ENCODE peak calls at places on chromosomes 5 and 9, in ten cellular contexts. L is cardiac fibroblast, O is astrocyte of the spinal cord, F is glutamatergic neuron, M is OCI-LY7, A is AG04450, H is esophagus squamous epithelium, K is nephron progenitor cell, Q is IMR-90, V is BJ. N is an unnamed sample.

GRCh38 chr9:136644343-136644592 is 18.4 kb upstream of the EGFL7 start:
- DNase-seq in L (no peak), O (peak), F (no peak), M (no peak), A (no peak), H (peak), K (no peak), Q (peak), V (no peak), N (peak)

GRCh38 chr9:81431662-81432061 is 257.7 kb downstream of the TLE1 start:
- DNase-seq in L (peak), O (peak), F (no peak), M (no peak), A (peak), H (no peak), K (no peak), Q (peak), V (peak), N (no peak)

GRCh38 chr5:89473196-89473595 is 590.2 kb upstream of the MEF2C start:
- DNase-seq in L (peak), O (peak), F (no peak), M (no peak), A (no peak), H (no peak), K (no peak), Q (no peak), V (no peak), N (no peak)

GRCh38 chr5:168404366-168404765 is 81.9 kb upstream of the RARS1 start:
- DNase-seq in L (peak), O (peak), F (no peak), M (no peak), A (peak), H (no peak), K (no peak), Q (peak), V (peak), N (no peak)

GRCh38 chr5:74895906-74896305 is 29.7 kb upstream of the FAM169A start:
- DNase-seq in L (peak), O (peak), F (no peak), M (no peak), A (peak), H (no peak), K (no peak), Q (peak), V (peak), N (no peak)

GRCh38 chr9:117414220-117414905 is 494 bp downstream of the ASTN2 start:
- DNase-seq in L (no peak), O (no peak), F (peak), M (no peak), A (no peak), H (no peak), K (peak), Q (no peak), V (no peak), N (peak)

GRCh38 chr5:18965893-18966292 is 1022.1 kb downstream of the CDH18 start:
- DNase-seq in L (no peak), O (no peak), F (no peak), M (no peak), A (no peak), H (no peak), K (no peak), Q (no peak), V (no peak), N (no peak)

GRCh38 chr5:172932313-172933017 is 26.8 kb upstream of the RPL26L1 start:
- DNase-seq in L (peak), O (peak), F (peak), M (peak), A (no peak), H (no peak), K (peak), Q (peak), V (no peak), N (peak)

GRCh38 chr5:109901628-109901981 is 211.9 kb downstream of the MAN2A1 start:
- DNase-seq in L (no peak), O (no peak), F (no peak), M (no peak), A (no peak), H (no peak), K (no peak), Q (no peak), V (no peak), N (no peak)

GRCh38 chr9:34334916-34335315 is 5.5 kb downstream of the NUDT2 start:
- DNase-seq in L (no peak), O (no peak), F (no peak), M (no peak), A (no peak), H (no peak), K (no peak), Q (no peak), V (no peak), N (no peak)

GRCh38 chr9:37859043-37859442 is 44.9 kb downstream of the SLC25A51 start:
- DNase-seq in L (peak), O (peak), F (no peak), M (no peak), A (no peak), H (no peak), K (no peak), Q (peak), V (no peak), N (no peak)
- TF ChIP-seq CTCF in L (no peak), O (peak), F (no peak), M (peak), A (peak), H (no peak), K (no peak), Q (peak), V (peak), N (no peak)

GRCh38 chr5:112492291-112492690 is 73.2 kb upstream of the EPB41L4A start:
- DNase-seq in L (peak), O (peak), F (peak), M (peak), A (peak), H (peak), K (peak), Q (peak), V (peak), N (no peak)

GRCh38 chr5:112485802-112486427 is 66.8 kb upstream of the EPB41L4A start:
- DNase-seq in L (no peak), O (no peak), F (no peak), M (no peak), A (no peak), H (no peak), K (no peak), Q (no peak), V (no peak), N (no peak)

GRCh38 chr5:112491257-112491656 is 72.2 kb upstream of the EPB41L4A start:
- DNase-seq in L (peak), O (no peak), F (no peak), M (peak), A (no peak), H (no peak), K (no peak), Q (peak), V (no peak), N (no peak)
- TF ChIP-seq CTCF in L (peak), O (peak), F (peak), M (peak), A (peak), H (peak), K (peak), Q (peak), V (peak), N (peak)

GRCh38 chr5:167030500-167031120 is 1260.8 kb upstream of the WWC1 start:
- DNase-seq in L (no peak), O (no peak), F (peak), M (no peak), A (no peak), H (no peak), K (peak), Q (no peak), V (no peak), N (no peak)
- TF ChIP-seq CTCF in L (no peak), O (peak), F (peak), M (peak), A (peak), H (no peak), K (peak), Q (no peak), V (peak), N (no peak)

DNA sequence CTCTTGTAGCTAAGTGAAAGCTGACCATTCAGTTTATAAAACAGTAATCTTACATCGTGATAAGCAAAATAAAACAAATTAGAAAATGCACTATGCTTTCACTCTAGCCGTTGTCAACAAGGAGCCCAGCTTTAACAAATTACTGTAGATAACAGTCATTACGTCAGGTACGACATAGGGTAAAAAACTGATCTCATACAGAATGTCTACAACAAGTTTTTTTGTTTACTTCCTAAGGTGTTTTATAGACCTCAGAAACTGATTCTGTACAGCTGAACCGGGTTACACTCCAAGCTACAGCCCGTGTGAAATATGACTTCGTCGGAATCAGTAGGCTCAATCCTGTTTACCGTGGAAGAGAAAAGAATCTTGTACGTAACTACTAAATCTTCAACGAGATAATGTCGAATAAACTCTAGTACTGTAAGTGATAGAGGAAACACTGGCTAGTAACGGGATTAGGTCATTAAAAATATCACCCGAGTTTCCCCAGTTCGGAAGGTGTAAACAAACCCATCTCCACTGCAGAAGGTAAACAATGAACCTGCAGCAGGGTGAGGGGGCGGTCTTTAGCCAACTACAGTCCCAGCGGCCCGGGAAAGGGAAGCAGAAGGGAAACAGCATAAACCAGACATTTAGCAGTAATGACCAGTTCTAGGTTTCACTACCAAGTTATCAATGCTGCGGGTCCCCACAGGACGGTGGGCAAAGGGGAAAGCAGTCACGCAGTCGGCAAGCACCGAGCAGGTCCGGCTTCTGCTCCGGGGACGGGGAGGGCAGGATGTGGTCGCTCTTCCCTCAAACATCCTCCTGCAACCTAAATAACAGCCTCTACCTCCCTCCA is 1.1 kb downstream of the RICTOR start:
- DNase-seq in L (peak), O (peak), F (peak), M (peak), A (no peak), H (no peak), K (peak), Q (peak), V (no peak), N (no peak)
- TF ChIP-seq CTCF in L (no peak), O (no peak), F (no peak), M (no peak), A (no peak), H (no peak), K (no peak), Q (no peak), V (no peak), N (no peak)

GRCh38 chr5:157137691-157138090 is 5.0 kb downstream of the MED7 start:
- DNase-seq in L (peak), O (no peak), F (no peak), M (no peak), A (no peak), H (no peak), K (no peak), Q (no peak), V (no peak), N (no peak)

GRCh38 chr5:157142317-157143126 is at the start of gene MED7:
- DNase-seq in L (peak), O (peak), F (peak), M (peak), A (peak), H (peak), K (peak), Q (peak), V (peak), N (peak)

GRCh38 chr5:157148734-157149615 is 6.3 kb upstream of the MED7 start:
- DNase-seq in L (peak), O (peak), F (peak), M (peak), A (no peak), H (peak), K (peak), Q (peak), V (no peak), N (peak)

GRCh38 chr5:157143127-157143959 is 678 bp upstream of the MED7 start:
- DNase-seq in L (peak), O (peak), F (peak), M (no peak), A (no peak), H (peak), K (no peak), Q (peak), V (no peak), N (peak)
- TF ChIP-seq CTCF in L (no peak), O (no peak), F (no peak), M (no peak), A (no peak), H (no peak), K (no peak), Q (no peak), V (no peak), N (no peak)

GRCh38 chr9:94568972-94569712 is 14.3 kb downstream of the PCAT7 start:
- DNase-seq in L (no peak), O (no peak), F (no peak), M (no peak), A (no peak), H (no peak), K (no peak), Q (no peak), V (no peak), N (no peak)

GRCh38 chr9:94568250-94568889 is 13.5 kb downstream of the PCAT7 start:
- DNase-seq in L (no peak), O (no peak), F (no peak), M (no peak), A (no peak), H (no peak), K (no peak), Q (no peak), V (no peak), N (no peak)

GRCh38 chr9:94560237-94560636 is 5.4 kb downstream of the PCAT7 start:
- DNase-seq in L (no peak), O (no peak), F (no peak), M (no peak), A (no peak), H (no peak), K (no peak), Q (no peak), V (no peak), N (no peak)

DNA sequence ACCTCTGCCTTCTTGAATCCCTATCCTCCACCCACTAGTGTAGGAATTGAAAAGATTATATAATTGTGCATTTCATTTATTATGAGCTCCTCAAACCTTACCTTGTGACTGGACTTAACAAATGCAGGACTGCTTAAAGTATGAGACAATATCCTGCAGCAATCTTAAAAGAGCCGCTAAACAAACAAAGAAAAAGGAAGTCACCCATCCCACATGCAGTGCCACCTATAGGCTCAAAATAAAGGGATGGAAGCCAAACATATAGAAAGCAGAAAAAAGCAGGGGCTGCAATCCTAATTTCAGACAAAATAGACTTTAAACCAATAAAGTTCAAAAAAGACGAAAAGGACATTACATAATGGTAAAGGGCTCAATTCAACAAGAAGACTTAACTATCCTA is 8.7 kb downstream of the PCAT7 start:
- DNase-seq in L (no peak), O (no peak), F (no peak), M (no peak), A (no peak), H (no peak), K (no peak), Q (no peak), V (no peak), N (no peak)
- TF ChIP-seq CTCF in L (no peak), O (no peak), F (no peak), M (peak), A (no peak), H (no peak), K (no peak), Q (no peak), V (no peak), N (no peak)

GRCh38 chr5:174916227-174916626 is 191.8 kb downstream of the MSX2 start:
- DNase-seq in L (no peak), O (no peak), F (no peak), M (no peak), A (no peak), H (no peak), K (no peak), Q (no peak), V (no peak), N (no peak)

DNA sequence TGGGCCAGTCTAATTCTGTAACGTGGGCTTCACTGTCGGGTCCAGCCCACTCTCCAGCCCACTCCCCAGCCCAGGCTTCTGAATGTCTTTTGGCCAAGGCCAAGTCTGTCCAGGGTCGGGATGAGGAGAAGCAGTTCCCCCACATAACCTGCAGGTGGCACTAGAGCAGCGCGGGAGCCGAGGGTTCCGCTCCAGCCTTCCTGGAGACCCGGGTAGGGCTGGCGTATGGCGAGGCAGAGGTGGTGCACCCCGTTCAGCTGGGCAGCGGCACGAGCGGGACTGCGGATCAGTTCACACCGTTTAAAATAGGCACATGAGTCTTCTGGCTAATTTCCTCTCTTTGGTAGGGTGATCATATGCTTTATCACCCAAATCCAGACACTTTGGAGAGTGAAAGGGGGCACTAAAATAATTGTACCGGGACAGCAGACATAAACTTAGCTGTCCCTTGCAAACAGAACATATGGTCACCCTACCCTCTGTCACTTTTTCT is 185.9 kb downstream of the MSX2 start:
- DNase-seq in L (peak), O (peak), F (peak), M (peak), A (peak), H (no peak), K (peak), Q (peak), V (no peak), N (peak)
- TF ChIP-seq CTCF in L (peak), O (peak), F (peak), M (peak), A (peak), H (peak), K (peak), Q (peak), V (peak), N (peak)